ENCODE peak calls at places on chromosome 1, in six cellular contexts. S, D, F, P, G and K are unnamed samples.

GRCh38 chr1:43619996-43620920 is 29.7 kb upstream of the KDM4A start:
- DNase-seq in S (no peak), D (no peak), F (no peak), P (no peak), G (no peak), K (no peak)

GRCh38 chr1:206544562-206545257 is 37.4 kb downstream of the RASSF5 start:
- DNase-seq in S (no peak), D (peak; percentile 80), F (peak; percentile 91), P (peak; percentile 94), G (peak; percentile 45), K (peak; percentile 83)

GRCh38 chr1:159171254-159171687 is at the start of gene CADM3:
- DNase-seq in S (no peak), D (no peak), F (no peak), P (peak; percentile 84), G (no peak), K (no peak)

GRCh38 chr1:151905070-151905442 is 4.3 kb downstream of the THEM4 start:
- DNase-seq in S (no peak), D (no peak), F (no peak), P (no peak), G (peak; percentile 53), K (no peak)

GRCh38 chr1:33311706-33312412 is 9.0 kb downstream of the A3GALT2 start:
- DNase-seq in S (no peak), D (no peak), F (no peak), P (no peak), G (no peak), K (no peak)

GRCh38 chr1:108201682-108202081 is 1.5 kb upstream of the SLC25A24 start:
- DNase-seq in S (no peak), D (no peak), F (no peak), P (no peak), G (no peak), K (no peak)

GRCh38 chr1:25711555-25712298 is 88.3 kb upstream of the SELENON start:
- DNase-seq in S (no peak), D (no peak), F (no peak), P (no peak), G (no peak), K (no peak)

GRCh38 chr1:60989745-60990718 is 92.3 kb upstream of the NFIA start:
- DNase-seq in S (peak; percentile 89), D (peak; percentile 52), F (no peak), P (no peak), G (peak; percentile 96), K (no peak)

GRCh38 chr1:95671098-95671497 is 437.1 kb downstream of the RWDD3 start:
- DNase-seq in S (no peak), D (no peak), F (no peak), P (no peak), G (no peak), K (no peak)

GRCh38 chr1:205739348-205740160 is 10.4 kb downstream of the NUCKS1 start:
- DNase-seq in S (peak; percentile 60), D (no peak), F (no peak), P (no peak), G (peak; percentile 63), K (no peak)

GRCh38 chr1:244497805-244498204 is 36.7 kb downstream of the CATSPERE start:
- DNase-seq in S (no peak), D (no peak), F (no peak), P (no peak), G (peak; percentile 1), K (no peak)

GRCh38 chr1:35605071-35605881 is 32.2 kb downstream of the TFAP2E start:
- DNase-seq in S (peak; percentile 8), D (no peak), F (peak; percentile 12), P (no peak), G (no peak), K (no peak)

GRCh38 chr1:63662846-63663245 is 69.6 kb downstream of the PGM1 start:
- DNase-seq in S (no peak), D (no peak), F (no peak), P (peak; percentile 39), G (peak; percentile 36), K (no peak)

GRCh38 chr1:243580072-243580471 is 270.0 kb downstream of the AKT3 start:
- DNase-seq in S (no peak), D (no peak), F (no peak), P (no peak), G (peak; percentile 89), K (no peak)

GRCh38 chr1:207495816-207496792 is at the start of gene CR1:
- DNase-seq in S (no peak), D (no peak), F (peak; percentile 64), P (peak; percentile 55), G (no peak), K (peak; percentile 35)

GRCh38 chr1:52904590-52905375 is 16.8 kb downstream of the ECHDC2 start:
- DNase-seq in S (peak; percentile 18), D (no peak), F (peak; percentile 29), P (peak; percentile 87), G (peak; percentile 31), K (peak; percentile 63)

GRCh38 chr1:159015440-159015909 is 5.8 kb downstream of the IFI16 start:
- DNase-seq in S (peak; percentile 85), D (no peak), F (no peak), P (no peak), G (peak; percentile 89), K (no peak)

GRCh38 chr1:47881505-47882442 is 115.4 kb downstream of the TRABD2B start:
- DNase-seq in S (peak; percentile 81), D (no peak), F (no peak), P (no peak), G (no peak), K (no peak)

GRCh38 chr1:155309423-155310021 is 856 bp downstream of the FDPS start:
- DNase-seq in S (no peak), D (peak; percentile 66), F (no peak), P (no peak), G (no peak), K (peak; percentile 41)

GRCh38 chr1:84298688-84299535 is 2.6 kb upstream of the SAMD13 start:
- DNase-seq in S (no peak), D (peak; percentile 33), F (peak; percentile 43), P (peak; percentile 53), G (peak; percentile 10), K (peak; percentile 54)

GRCh38 chr1:15929258-15929935 is 46.5 kb downstream of the ZBTB17 start:
- DNase-seq in S (no peak), D (no peak), F (no peak), P (no peak), G (no peak), K (no peak)

GRCh38 chr1:227887697-227888403 is 59.9 kb downstream of the WNT9A start:
- DNase-seq in S (no peak), D (peak; percentile 80), F (peak; percentile 45), P (peak; percentile 79), G (no peak), K (peak; percentile 8)

GRCh38 chr1:5914676-5915285 is 77.4 kb downstream of the NPHP4 start:
- DNase-seq in S (no peak), D (no peak), F (no peak), P (no peak), G (no peak), K (no peak)

GRCh38 chr1:1927751-1928150 is 8.7 kb upstream of the TMEM52 start:
- DNase-seq in S (no peak), D (peak; percentile 30), F (no peak), P (no peak), G (no peak), K (no peak)

GRCh38 chr1:228735871-228736586 is 750 bp downstream of the RHOU start:
- DNase-seq in S (peak; percentile 19), D (peak; percentile 77), F (peak; percentile 49), P (peak; percentile 74), G (peak; percentile 31), K (peak; percentile 37)

GRCh38 chr1:45566722-45567121 is 16.1 kb downstream of the AKR1A1 start:
- DNase-seq in S (no peak), D (peak; percentile 77), F (no peak), P (no peak), G (peak; percentile 25), K (no peak)

GRCh38 chr1:156160744-156161181 is 7.4 kb downstream of the SEMA4A start:
- DNase-seq in S (peak; percentile 67), D (peak; percentile 88), F (peak; percentile 90), P (peak; percentile 91), G (no peak), K (peak; percentile 61)

GRCh38 chr1:27099154-27099903 is 55.6 kb downstream of the SLC9A1 start:
- DNase-seq in S (peak; percentile 80), D (peak; percentile 83), F (peak; percentile 52), P (peak; percentile 39), G (peak; percentile 85), K (no peak)

GRCh38 chr1:27098447-27099153 is 56.3 kb downstream of the SLC9A1 start:
- DNase-seq in S (peak; percentile 27), D (peak; percentile 50), F (no peak), P (no peak), G (no peak), K (no peak)

GRCh38 chr1:27099904-27100796 is 54.8 kb downstream of the SLC9A1 start:
- DNase-seq in S (peak; percentile 70), D (peak; percentile 83), F (peak; percentile 40), P (peak; percentile 53), G (peak; percentile 89), K (no peak)

GRCh38 chr1:27100797-27101491 is 54.0 kb downstream of the SLC9A1 start:
- DNase-seq in S (no peak), D (peak; percentile 55), F (no peak), P (no peak), G (no peak), K (no peak)

DNA sequence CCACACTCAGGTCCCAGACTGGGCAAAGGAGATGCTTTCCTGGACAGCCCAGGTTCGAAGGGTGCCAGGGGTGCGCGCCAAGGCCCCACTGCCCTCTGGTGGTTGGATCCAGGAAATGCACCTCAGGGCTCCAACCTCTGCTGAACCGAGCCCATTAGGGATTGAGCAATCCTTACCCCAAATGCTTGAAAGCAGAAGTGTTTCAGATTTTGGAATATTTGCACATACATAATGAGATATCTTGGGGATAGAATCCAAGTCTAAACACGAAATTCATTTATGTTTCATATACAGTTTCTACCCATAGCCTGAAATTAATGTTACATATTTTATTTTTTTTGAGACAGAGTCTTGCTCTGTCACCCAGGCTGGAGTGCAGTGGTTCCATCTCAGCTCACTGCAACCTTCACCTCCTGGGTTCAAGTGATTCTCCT is 57.4 kb downstream of the SLC9A1 start:
- DNase-seq in S (peak; percentile 75), D (peak; percentile 87), F (peak; percentile 80), P (peak; percentile 84), G (peak; percentile 87), K (peak; percentile 84)
- TF ChIP-seq CTCF in S (peak; percentile 96), D (peak; percentile 95), F (peak; percentile 99), P (peak; percentile 99), G (peak; percentile 96), K (peak; percentile 96)

DNA sequence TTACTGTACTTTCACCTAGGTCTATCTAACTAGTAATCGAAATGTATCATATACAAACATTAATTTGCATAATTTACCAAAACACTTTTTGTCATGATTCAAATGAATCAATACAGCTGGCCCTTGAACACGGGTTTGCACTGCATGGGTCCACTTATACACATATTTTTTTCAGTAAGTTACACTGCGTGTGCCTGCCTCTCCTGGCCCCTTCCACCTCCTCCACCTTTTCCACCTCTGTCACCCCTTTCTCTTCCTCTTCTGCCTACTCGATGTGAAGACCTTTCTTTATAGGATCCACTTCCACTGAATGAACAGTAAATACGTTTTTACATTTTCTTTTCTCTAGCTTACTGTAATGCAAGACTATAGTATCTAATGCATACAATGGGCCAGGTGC is 86.7 kb downstream of the SIPA1L2 start:
- DNase-seq in S (no peak), D (no peak), F (no peak), P (no peak), G (no peak), K (no peak)
- TF ChIP-seq CTCF in S (no peak), D (no peak), F (no peak), P (no peak), G (no peak), K (no peak)

GRCh38 chr1:68383092-68383491 is 66.7 kb downstream of the RPE65 start:
- DNase-seq in S (no peak), D (no peak), F (no peak), P (no peak), G (no peak), K (no peak)
- TF ChIP-seq CTCF in S (no peak), D (no peak), F (no peak), P (no peak), G (no peak), K (no peak)

GRCh38 chr1:17507916-17508315 is 31.6 kb upstream of the ARHGEF10L start:
- DNase-seq in S (no peak), D (no peak), F (no peak), P (peak; percentile 66), G (no peak), K (peak; percentile 29)
- TF ChIP-seq CTCF in S (peak; percentile 29), D (no peak), F (no peak), P (peak; percentile 42), G (peak; percentile 39), K (peak; percentile 39)